ENCODE peak calls at places on chromosomes 13 and 19, in seven cellular contexts. F is fibroblast of lung; W is pancreas; G is suprapubic skin; Q is transverse colon; D is CD8-positive, alpha-beta memory T cell; A is breast epithelium. V is an unnamed sample.

GRCh38 chr13:71759506-71760225 is 107.3 kb downstream of the DACH1 start:
- DNase-seq in F (peak; percentile 15), W (no peak), G (no peak), Q (no peak), D (no peak), A (no peak), V (no peak)

GRCh38 chr19:46344363-46344762 is 2.5 kb upstream of the PPP5C start:
- DNase-seq in F (no peak), W (no peak), G (no peak), Q (no peak), D (no peak), A (no peak), V (no peak)

GRCh38 chr13:95540848-95541247 is 11.7 kb upstream of the CLDN10 start:
- DNase-seq in F (no peak), W (peak; percentile 89), G (no peak), Q (no peak), D (no peak), A (no peak), V (peak; percentile 62)

GRCh38 chr19:20471441-20471840 is 94.1 kb downstream of the ZNF737 start:
- DNase-seq in F (no peak), W (no peak), G (no peak), Q (no peak), D (no peak), A (no peak), V (no peak)

GRCh38 chr13:27644302-27644701 is 22.6 kb downstream of the POLR1D start:
- DNase-seq in F (peak; percentile 95), W (no peak), G (no peak), Q (no peak), D (no peak), A (no peak), V (no peak)

GRCh38 chr13:65488606-65489005 is 1741.5 kb downstream of the PCDH9 start:
- DNase-seq in F (no peak), W (no peak), G (no peak), Q (no peak), D (no peak), A (no peak), V (no peak)

GRCh38 chr13:40439928-40440327 is 226.5 kb downstream of the FOXO1 start:
- DNase-seq in F (no peak), W (no peak), G (no peak), Q (no peak), D (no peak), A (no peak), V (peak; percentile 45)

GRCh38 chr13:48539550-48539949 is 6.7 kb upstream of the RCBTB2 start:
- DNase-seq in F (no peak), W (no peak), G (no peak), Q (no peak), D (no peak), A (no peak), V (peak; percentile 45)

GRCh38 chr19:46265217-46265828 is 31.5 kb upstream of the HIF3A start:
- DNase-seq in F (peak; percentile 82), W (peak; percentile 43), G (no peak), Q (peak; percentile 54), D (peak; percentile 67), A (no peak), V (peak; percentile 54)

GRCh38 chr13:21203132-21203531 is 26.7 kb downstream of the MRPL57 start:
- DNase-seq in F (peak; percentile 15), W (no peak), G (no peak), Q (no peak), D (no peak), A (no peak), V (no peak)

GRCh38 chr13:36431204-36432105 is 840 bp upstream of the CCNA1 start:
- DNase-seq in F (no peak), W (no peak), G (no peak), Q (no peak), D (no peak), A (no peak), V (no peak)

DNA sequence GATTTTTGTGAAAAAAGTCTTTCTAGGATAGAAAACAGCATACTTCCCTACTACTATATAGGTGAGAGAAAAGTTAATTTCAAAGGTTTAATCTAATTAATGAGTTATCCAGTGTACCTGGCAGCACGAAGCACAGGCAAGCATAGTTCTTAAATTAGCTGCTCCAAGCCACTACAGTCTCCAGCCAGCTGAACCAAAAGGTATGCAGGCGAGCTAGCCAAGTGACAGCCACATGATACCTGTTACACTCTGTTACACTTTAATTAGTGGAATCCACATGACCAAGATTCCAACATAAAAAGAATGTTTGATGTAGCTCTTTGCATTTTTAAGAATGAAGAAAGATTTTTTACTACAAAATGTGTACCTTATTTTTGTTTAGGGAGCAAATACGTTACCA is 15.5 kb downstream of the SLC25A30 start:
- DNase-seq in F (no peak), W (no peak), G (no peak), Q (no peak), D (no peak), A (no peak), V (peak; percentile 53)
- H3K36me3 ChIP-seq in F (peaks cover 9% of the 10 kb centered on the region), W (no peaks in the 10 kb centered on the region), G (peaks cover 85% of the 10 kb centered on the region), Q (peaks cover 48% of the 10 kb centered on the region), D (peaks cover 17% of the 10 kb centered on the region), A (no peaks in the 10 kb centered on the region), V (peaks cover 58% of the 10 kb centered on the region)

GRCh38 chr19:11087870-11088507 is 1.3 kb upstream of the LDLR start:
- DNase-seq in F (no peak), W (no peak), G (no peak), Q (no peak), D (no peak), A (no peak), V (no peak)
- H3K4me1 ChIP-seq in F (peaks cover 16% of the 10 kb centered on the region), W (peaks cover 19% of the 10 kb centered on the region), G (peaks cover 74% of the 10 kb centered on the region), Q (peaks cover 36% of the 10 kb centered on the region), D (peaks cover 49% of the 10 kb centered on the region), A (peaks cover 7% of the 10 kb centered on the region), V (no peaks in the 10 kb centered on the region)

GRCh38 chr19:9819590-9819898 is 665 bp upstream of the FBXL12 start:
- DNase-seq in F (no peak), W (no peak), G (no peak), Q (no peak), D (no peak), A (no peak), V (no peak)
- H3K27ac ChIP-seq in F (peak overlapping the region; percentile 47), W (peak overlapping the region; percentile 68), G (peak overlapping the region; percentile 50), Q (peak overlapping the region; percentile 98), D (peak overlapping the region; percentile 59), A (peak overlapping the region; percentile 96), V (peak overlapping the region; percentile 97)

GRCh38 chr19:16133818-16134217 is 9.7 kb upstream of the HSH2D start:
- DNase-seq in F (no peak), W (no peak), G (no peak), Q (no peak), D (no peak), A (no peak), V (no peak)
- H3K36me3 ChIP-seq in F (peaks cover 26% of the 10 kb centered on the region), W (no peaks in the 10 kb centered on the region), G (peaks cover 57% of the 10 kb centered on the region), Q (peaks cover 37% of the 10 kb centered on the region), D (peaks cover 34% of the 10 kb centered on the region), A (peaks cover 9% of the 10 kb centered on the region), V (peaks cover 51% of the 10 kb centered on the region)

GRCh38 chr13:102596147-102597028 is at the start of gene TPP2:
- DNase-seq in F (peak; percentile 99), W (peak; percentile 100), G (peak; percentile 100), Q (peak; percentile 100), D (peak; percentile 97), A (peak; percentile 100), V (peak; percentile 99)

GRCh38 chr13:102591988-102592781 is 4.6 kb upstream of the TPP2 start:
- DNase-seq in F (peak; percentile 77), W (peak; percentile 51), G (peak; percentile 90), Q (peak; percentile 80), D (peak; percentile 78), A (peak; percentile 64), V (peak; percentile 80)

GRCh38 chr13:102597029-102598015 is 536 bp downstream of the TPP2 start:
- DNase-seq in F (peak; percentile 37), W (no peak), G (peak; percentile 69), Q (peak; percentile 35), D (peak; percentile 36), A (no peak), V (peak; percentile 20)

GRCh38 chr13:102599451-102600012 is 2.7 kb downstream of the TPP2 start:
- DNase-seq in F (no peak), W (no peak), G (no peak), Q (no peak), D (peak; percentile 48), A (no peak), V (no peak)

DNA sequence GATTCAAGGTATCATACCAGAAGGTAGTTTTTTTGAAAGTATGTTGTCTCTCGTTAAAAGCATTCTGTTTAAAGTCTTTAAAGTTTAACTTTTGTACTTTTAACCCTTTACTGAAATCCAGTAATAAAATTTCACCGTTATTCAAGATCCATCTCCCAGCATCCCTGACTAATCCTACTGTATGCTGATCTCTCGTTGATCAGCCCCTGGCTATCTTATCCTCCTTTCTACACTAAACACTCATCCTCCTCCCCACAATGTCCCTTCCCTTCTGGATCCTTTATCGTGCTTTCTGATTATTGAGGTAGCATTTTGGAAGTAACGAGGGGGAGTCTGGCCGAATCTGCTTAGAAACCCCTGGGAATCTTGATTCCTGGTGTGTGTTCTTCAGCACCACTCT is 1.3 kb downstream of the TPP2 start:
- DNase-seq in F (peak; percentile 2), W (no peak), G (no peak), Q (no peak), D (no peak), A (no peak), V (no peak)
- H3K4me1 ChIP-seq in F (no peaks in the 10 kb centered on the region), W (no peaks in the 10 kb centered on the region), G (peaks cover 40% of the 10 kb centered on the region), Q (peaks cover 27% of the 10 kb centered on the region), D (peaks cover 50% of the 10 kb centered on the region), A (no peaks in the 10 kb centered on the region), V (no peaks in the 10 kb centered on the region)

DNA sequence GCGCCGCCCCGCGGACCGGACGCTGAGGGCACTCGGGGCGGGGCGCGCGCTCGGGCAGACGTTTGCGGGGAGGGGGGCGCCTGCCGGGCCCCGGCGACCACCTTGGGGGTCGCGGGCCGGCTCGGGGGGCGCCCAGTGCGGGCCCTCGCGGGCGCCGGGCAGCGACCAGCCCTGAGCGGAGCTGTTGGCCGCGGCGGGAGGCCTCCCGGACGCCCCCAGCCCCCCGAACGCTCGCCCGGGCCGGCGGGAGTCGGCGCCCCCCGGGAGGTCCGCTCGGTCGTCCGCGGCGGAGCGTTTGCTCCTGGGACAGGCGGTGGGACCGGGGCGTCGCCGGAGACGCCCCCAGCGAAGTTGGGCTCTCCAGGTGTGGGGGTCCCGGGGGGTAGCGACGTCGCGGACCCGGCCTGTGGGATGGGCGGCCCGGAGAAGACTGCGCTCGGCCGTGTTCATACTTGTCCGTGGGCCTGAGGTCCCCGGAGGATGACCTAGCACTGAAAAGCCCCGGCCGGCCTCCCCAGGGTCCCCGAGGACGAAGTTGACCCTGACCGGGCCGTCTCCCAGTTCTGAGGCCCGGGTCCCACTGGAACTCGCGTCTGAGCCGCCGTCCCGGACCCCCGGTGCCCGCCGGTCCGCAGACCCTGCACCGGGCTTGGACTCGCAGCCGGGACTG is 620 bp downstream of the STK11 start:
- DNase-seq in F (no peak), W (peak; percentile 62), G (no peak), Q (no peak), D (no peak), A (no peak), V (no peak)
- H3K27ac ChIP-seq in F (peak overlapping the region; percentile 78), W (peak overlapping the region; percentile 76), G (peak overlapping the region; percentile 58), Q (peak overlapping the region; percentile 88), D (peak overlapping the region; percentile 67), A (peak overlapping the region; percentile 63), V (peak overlapping the region; percentile 95)

V was measured in heart left ventricle.